ENCODE peak calls at places on chromosomes 3 and 15, in eight cellular contexts. P is T-helper 1 cell; I is NCI-H1436; Z is WTC11; D is NCI-H1092; H is stomach; Q is activated T-helper 1 cell treated with anti-CD3 and anti-CD28 coated beads, Interleukin-12 subunit alpha, Interleukin-12 subunit beta, Interleukin-2, Interleukin-4 antibody, amounts not matched to agents 30 ng/mL and 10 ng/mL and 1 ng/mL, durations not matched to agents 14 hours and 24 hours and 36 hours; R is left cardiac atrium. Y is an unnamed sample.

GRCh38 chr3:45124379-45124778 is 21.8 kb downstream of the CDCP1 start:
- DNase-seq in P (no peak), I (no peak), Z (no peak), D (no peak), H (no peak), Q (no peak), R (no peak), Y (no peak)

GRCh38 chr3:40398346-40398745 is 11.4 kb downstream of the ENTPD3 start:
- DNase-seq in P (no peak), I (no peak), Z (no peak), D (no peak), H (no peak), Q (no peak), R (no peak), Y (no peak)

GRCh38 chr3:189103208-189103607 is 68.6 kb upstream of the TPRG1 start:
- DNase-seq in P (no peak), I (no peak), Z (no peak), D (no peak), H (no peak), Q (no peak), R (no peak), Y (no peak)

GRCh38 chr15:89179966-89180875 is 41.2 kb downstream of the RLBP1 start:
- DNase-seq in P (no peak), I (no peak), Z (no peak), D (no peak), H (no peak), Q (no peak), R (no peak), Y (no peak)

GRCh38 chr15:62141643-62142588 is 23.2 kb downstream of the C2CD4B start:
- DNase-seq in P (no peak), I (no peak), Z (no peak), D (no peak), H (no peak), Q (no peak), R (no peak), Y (no peak)

GRCh38 chr3:194396897-194397756 is 1.9 kb downstream of the GP5 start:
- DNase-seq in P (no peak), I (no peak), Z (peak; percentile 49), D (no peak), H (no peak), Q (peak; percentile 26), R (no peak), Y (no peak)

GRCh38 chr3:115968871-115969270 is 345.6 kb downstream of the GAP43 start:
- DNase-seq in P (no peak), I (no peak), Z (no peak), D (no peak), H (no peak), Q (no peak), R (no peak), Y (no peak)

GRCh38 chr3:51955893-51956770 is 951 bp downstream of the GPR62 start:
- DNase-seq in P (no peak), I (no peak), Z (peak; percentile 86), D (no peak), H (peak; percentile 77), Q (no peak), R (peak; percentile 76), Y (peak; percentile 63)

GRCh38 chr3:98994128-98994762 is 92.8 kb upstream of the DCBLD2 start:
- DNase-seq in P (no peak), I (no peak), Z (no peak), D (peak; percentile 7), H (no peak), Q (no peak), R (no peak), Y (no peak)

GRCh38 chr3:157527471-157527881 is 24.3 kb upstream of the VEPH1 start:
- DNase-seq in P (no peak), I (no peak), Z (no peak), D (no peak), H (no peak), Q (no peak), R (no peak), Y (no peak)

GRCh38 chr3:190053919-190054672 is 66.6 kb downstream of the P3H2 start:
- DNase-seq in P (no peak), I (no peak), Z (no peak), D (no peak), H (no peak), Q (no peak), R (no peak), Y (no peak)

GRCh38 chr3:142035308-142035922 is 113.9 kb downstream of the TFDP2 start:
- DNase-seq in P (no peak), I (no peak), Z (no peak), D (no peak), H (no peak), Q (no peak), R (no peak), Y (no peak)

GRCh38 chr15:83057660-83058376 is 9.2 kb downstream of the BTBD1 start:
- DNase-seq in P (no peak), I (no peak), Z (no peak), D (no peak), H (no peak), Q (no peak), R (no peak), Y (no peak)

GRCh38 chr3:71109241-71109976 is 474.1 kb downstream of the FOXP1 start:
- DNase-seq in P (no peak), I (no peak), Z (no peak), D (no peak), H (no peak), Q (no peak), R (no peak), Y (no peak)

GRCh38 chr3:155497930-155498647 is 204.6 kb upstream of the STRIT1 start:
- DNase-seq in P (no peak), I (no peak), Z (no peak), D (no peak), H (no peak), Q (no peak), R (no peak), Y (no peak)

GRCh38 chr15:35127717-35128116 is 42.6 kb upstream of the NANOGP8 start:
- DNase-seq in P (no peak), I (no peak), Z (no peak), D (no peak), H (no peak), Q (no peak), R (no peak), Y (no peak)

GRCh38 chr3:85539232-85539631 is 580.4 kb downstream of the CADM2 start:
- DNase-seq in P (no peak), I (no peak), Z (no peak), D (no peak), H (no peak), Q (no peak), R (no peak), Y (no peak)

GRCh38 chr3:47540281-47540680 is 26.8 kb upstream of the ELP6 start:
- DNase-seq in P (no peak), I (no peak), Z (no peak), D (no peak), H (no peak), Q (no peak), R (no peak), Y (no peak)

GRCh38 chr15:101169457-101170071 is 82.3 kb downstream of the CHSY1 start:
- DNase-seq in P (no peak), I (no peak), Z (no peak), D (no peak), H (no peak), Q (no peak), R (no peak), Y (no peak)

GRCh38 chr15:20345401-20345958 is 196.1 kb downstream of the GOLGA6L6 start:
- DNase-seq in P (no peak), I (no peak), Z (no peak), D (no peak), H (no peak), Q (no peak), R (peak; percentile 28), Y (no peak)

GRCh38 chr3:182902236-182902635 is 78.1 kb downstream of the DCUN1D1 start:
- DNase-seq in P (no peak), I (no peak), Z (no peak), D (no peak), H (no peak), Q (no peak), R (no peak), Y (no peak)

GRCh38 chr15:36550650-36551049 is 28.8 kb upstream of the CDIN1 start:
- DNase-seq in P (no peak), I (no peak), Z (no peak), D (no peak), H (no peak), Q (no peak), R (no peak), Y (no peak)

GRCh38 chr3:15426579-15427118 is 695 bp downstream of the METTL6 start:
- DNase-seq in P (no peak), I (no peak), Z (no peak), D (no peak), H (no peak), Q (no peak), R (no peak), Y (no peak)